ENCODE peak calls at places on chromosomes 3 and 15, in six cellular contexts. R is lower lobe of right lung, A is mammary epithelial cell, V is sigmoid colon, Z is Peyer's patch, O is breast epithelium. Y is an unnamed sample. For H3K4me1, the result is how much of the 10 kb centered on the place peaks cover.

GRCh38 chr3:50205719-50206276 is 727 bp downstream of the SLC38A3 start:
- DNase-seq in A (no peak), Z (peak), R (peak), O (peak), V (no peak), Y (no peak)

GRCh38 chr15:101642361-101642760 is 9.8 kb downstream of the TM2D3 start:
- DNase-seq in V (no peak), A (no peak), R (no peak), O (no peak), Z (no peak), Y (no peak)

GRCh38 chr15:69225355-69226027 is 65.1 kb downstream of the GLCE start:
- DNase-seq in V (no peak), O (no peak), A (peak), Z (no peak), R (no peak), Y (no peak)

GRCh38 chr3:69612791-69613190 is 126.5 kb upstream of the MITF start:
- DNase-seq in V (no peak), R (no peak), A (no peak), O (no peak), Z (no peak), Y (no peak)

GRCh38 chr15:64892850-64893403 is 18.8 kb upstream of the ANKDD1A start:
- DNase-seq in O (no peak), V (no peak), Z (no peak), A (no peak), R (peak), Y (no peak)

GRCh38 chr15:63350178-63350621 is 31.4 kb downstream of the CA12 start:
- DNase-seq in Z (no peak), V (no peak), R (no peak), A (no peak), O (no peak), Y (no peak)

GRCh38 chr3:183210341-183210740 is 42.7 kb upstream of the B3GNT5 start:
- DNase-seq in O (no peak), R (no peak), A (no peak), V (no peak), Z (no peak), Y (no peak)

GRCh38 chr3:150216866-150217600 is 191.1 kb upstream of the TSC22D2 start:
- DNase-seq in Z (no peak), A (peak), V (no peak), R (no peak), O (no peak), Y (no peak)

GRCh38 chr3:51498871-51499790 is 684 bp downstream of the DCAF1 start:
- DNase-seq in O (peak), Z (peak), V (peak), A (peak), R (peak), Y (peak)

GRCh38 chr3:185347392-185347791 is 15.5 kb upstream of the MAP3K13 start:
- DNase-seq in Z (no peak), O (no peak), R (no peak), V (no peak), A (no peak), Y (no peak)

GRCh38 chr3:120203016-120203415 is 82.0 kb downstream of the GPR156 start:
- DNase-seq in R (no peak), Z (no peak), V (peak), A (peak), O (no peak), Y (no peak)

GRCh38 chr3:101466465-101467309 is 46.3 kb downstream of the SENP7 start:
- DNase-seq in O (no peak), V (no peak), A (no peak), Z (peak), R (peak), Y (no peak)

GRCh38 chr15:85582076-85582718 is 201.8 kb downstream of the AKAP13 start:
- DNase-seq in V (no peak), R (no peak), O (no peak), A (no peak), Z (no peak), Y (peak)

GRCh38 chr15:63818191-63818590 is 15.6 kb downstream of the HERC1 start:
- DNase-seq in R (no peak), A (no peak), Z (no peak), O (no peak), V (no peak), Y (no peak)

GRCh38 chr3:12961726-12962036 is 111.5 kb downstream of the IQSEC1 start:
- DNase-seq in O (no peak), V (no peak), A (no peak), R (no peak), Z (no peak), Y (no peak)

GRCh38 chr15:86852741-86853140 is 773.1 kb downstream of the AGBL1 start:
- DNase-seq in V (no peak), Z (no peak), A (peak), O (no peak), R (no peak), Y (no peak)

GRCh38 chr3:114586119-114586518 is 292.3 kb downstream of the TIGIT start:
- DNase-seq in Z (no peak), O (no peak), A (no peak), R (no peak), V (no peak), Y (no peak)

GRCh38 chr15:68578960-68579935 is at the start of gene CORO2B:
- DNase-seq in Z (peak), V (no peak), O (no peak), R (no peak), A (peak), Y (no peak)

GRCh38 chr3:186978712-186979111 is 48.4 kb downstream of the ST6GAL1 start:
- DNase-seq in R (no peak), V (no peak), O (no peak), A (no peak), Z (no peak), Y (no peak)

GRCh38 chr3:129343643-129344360 is 65.1 kb downstream of the HMCES start:
- DNase-seq in O (no peak), R (peak), A (no peak), V (no peak), Z (peak), Y (peak)

GRCh38 chr15:31397851-31398661 is 71.4 kb downstream of the KLF13 start:
- DNase-seq in A (peak), V (no peak), R (no peak), O (peak), Z (no peak), Y (no peak)

GRCh38 chr3:56205406-56205805 is 262.9 kb downstream of the ERC2 start:
- DNase-seq in V (no peak), A (no peak), O (no peak), Z (no peak), R (no peak), Y (no peak)

GRCh38 chr3:195212749-195213085 is 58.2 kb downstream of the XXYLT1 start:
- DNase-seq in O (no peak), R (no peak), Z (no peak), V (peak), A (no peak), Y (no peak)

GRCh38 chr3:112460519-112460918 is 38.8 kb downstream of the BTLA start:
- DNase-seq in O (no peak), Z (no peak), V (no peak), R (no peak), A (no peak), Y (no peak)

GRCh38 chr3:112463250-112463649 is 36.0 kb downstream of the BTLA start:
- DNase-seq in R (no peak), A (no peak), O (no peak), V (no peak), Z (no peak), Y (no peak)

GRCh38 chr3:112467584-112467983 is 31.7 kb downstream of the BTLA start:
- DNase-seq in Z (no peak), V (no peak), R (no peak), O (no peak), A (no peak), Y (no peak)

GRCh38 chr3:112466041-112466440 is 33.2 kb downstream of the BTLA start:
- DNase-seq in Z (no peak), R (no peak), V (no peak), A (no peak), O (no peak), Y (no peak)

GRCh38 chr3:112464264-112464663 is 35.0 kb downstream of the BTLA start:
- DNase-seq in Z (no peak), A (no peak), V (no peak), R (no peak), O (no peak), Y (no peak)
- H3K4me1 ChIP-seq in Z (under half), A (under half), V (under half), R (under half), O (under half), Y (half or more)

GRCh38 chr15:78453447-78453846 is 15.4 kb downstream of the IREB2 start:
- DNase-seq in Z (no peak), O (no peak), V (no peak), R (no peak), A (no peak), Y (no peak)
- TF ChIP-seq CTCF in Z (no peak), O (no peak), V (no peak), R (no peak), A (no peak), Y (no peak)

GRCh38 chr15:71325461-71325860 is 210.2 kb downstream of the THSD4 start:
- DNase-seq in V (no peak), Z (no peak), O (no peak), R (no peak), A (peak), Y (no peak)
- H3K27ac ChIP-seq in V (no peak), Z (no peak), O (no peak), R (no peak), A (no peak), Y (no peak)

DNA sequence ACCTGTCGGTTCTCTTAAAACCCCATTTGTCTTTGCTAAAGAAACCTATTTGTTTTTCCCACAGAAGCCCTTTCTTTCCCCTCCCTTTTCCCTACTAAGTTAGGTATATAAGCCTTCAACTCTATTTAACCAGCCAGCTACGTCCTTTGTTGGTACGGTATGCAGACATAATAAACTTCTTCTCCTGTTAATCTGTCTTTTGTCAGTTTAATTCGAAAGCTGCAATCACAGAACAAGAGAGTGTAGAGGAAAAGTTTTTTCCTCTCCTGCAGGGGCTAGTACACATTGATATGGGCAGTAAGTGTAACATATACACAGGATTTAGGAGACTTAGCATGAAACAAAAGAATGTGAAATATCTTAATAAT is 21.9 kb upstream of the C15orf39 start:
- DNase-seq in V (no peak), R (no peak), O (no peak), Z (no peak), A (no peak), Y (no peak)
- H3K4me1 ChIP-seq in V (half or more), R (half or more), O (under half), Z (half or more), A (under half), Y (under half)

DNA sequence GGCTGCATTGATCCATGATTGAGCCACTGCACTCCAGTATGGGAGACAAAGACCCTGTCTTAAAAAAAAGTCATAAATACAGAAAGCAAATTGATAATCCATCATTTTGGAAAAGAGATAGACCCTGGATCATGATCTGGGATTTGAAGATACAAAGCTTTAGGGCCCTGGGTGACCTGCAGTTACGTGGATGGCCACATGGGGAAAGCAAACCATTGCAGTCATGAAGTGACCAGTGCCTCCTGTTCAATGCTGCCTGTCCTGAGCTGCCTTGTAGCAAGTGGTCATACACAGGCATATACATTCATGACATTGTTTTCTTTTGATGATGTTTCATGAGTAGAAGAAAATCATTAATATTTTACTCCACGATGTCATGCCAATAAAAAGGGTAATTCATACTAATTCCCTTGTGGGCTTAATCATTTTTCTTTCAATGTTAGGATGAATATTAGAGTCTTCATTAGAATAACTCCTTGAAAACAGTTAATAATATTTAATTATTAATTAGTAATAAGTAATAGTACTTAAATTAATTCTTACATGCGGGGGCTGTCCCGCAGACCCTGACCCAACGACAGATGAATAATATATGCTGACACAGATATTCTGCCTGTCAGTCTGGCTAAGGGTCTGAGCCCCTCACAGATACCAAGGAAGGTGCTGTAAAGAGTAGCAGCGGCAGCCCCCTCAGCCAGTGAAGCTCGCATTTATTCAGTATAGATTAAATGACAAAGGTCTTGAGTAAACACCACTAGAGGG is 109.0 kb upstream of the UNC13C start:
- DNase-seq in Z (no peak), O (no peak), V (no peak), R (no peak), A (no peak), Y (no peak)
- TF ChIP-seq CTCF in Z (no peak), O (no peak), V (no peak), R (no peak), A (peak), Y (no peak)

GRCh38 chr3:125042725-125043406 is 12.9 kb downstream of the HEG1 start:
- DNase-seq in Z (no peak), A (no peak), R (no peak), V (peak), O (no peak), Y (no peak)
- H3K27ac ChIP-seq in Z (peak), A (no peak), R (peak), V (peak), O (peak), Y (no peak)

DNA sequence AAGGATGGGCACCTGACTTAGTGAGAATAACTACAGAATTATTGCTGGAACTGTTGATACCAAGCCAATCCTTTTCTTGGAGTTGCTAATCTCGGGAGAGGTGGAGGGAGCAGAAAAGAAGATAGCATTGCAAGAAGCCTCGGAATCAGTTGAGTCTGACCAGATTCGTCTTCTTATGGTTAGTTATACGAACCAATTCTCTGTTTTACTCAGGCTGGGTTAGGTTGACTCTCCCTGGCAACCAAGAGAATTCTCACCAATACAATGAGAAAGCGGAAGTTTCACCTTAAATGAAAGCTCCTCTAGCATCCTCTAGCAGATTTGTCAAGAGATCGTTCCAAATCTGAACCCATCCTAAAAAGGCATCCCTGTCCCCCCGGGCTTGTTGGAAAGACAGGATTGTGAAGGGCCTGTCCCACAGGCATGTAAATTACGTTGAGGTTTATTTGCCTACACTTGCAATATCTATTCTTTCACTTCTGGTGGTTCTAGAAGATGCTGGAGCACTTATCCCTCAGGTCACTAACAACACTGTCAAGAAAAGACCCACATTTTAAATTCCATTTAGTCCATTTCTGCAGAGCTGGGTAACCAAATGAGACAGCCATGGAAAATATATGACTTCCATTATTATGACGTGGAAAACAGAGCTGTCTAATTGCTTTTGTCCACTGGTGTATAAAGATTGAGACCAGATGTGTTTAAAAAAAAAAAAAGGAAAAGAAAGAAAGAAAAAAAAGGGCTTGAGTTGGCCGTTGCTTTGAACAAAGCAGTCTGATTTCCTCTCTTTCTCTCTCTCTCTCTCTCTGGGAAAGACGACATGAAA is 43.3 kb upstream of the UBE2E1 start:
- DNase-seq in A (no peak), V (no peak), Z (no peak), R (no peak), O (no peak), Y (no peak)
- H3K4me1 ChIP-seq in A (under half), V (under half), Z (under half), R (under half), O (under half), Y (under half)

Y was measured in CD8-positive, alpha-beta T cell.